ENCODE peak calls at places on chromosomes 16 and 17, in ten cellular contexts. One of them, this sample, is unnamed.

GRCh38 chr17:47728214-47728877 is 4.7 kb upstream of the TBX21 start:
- DNase-seq in SHP77: no peak
- DNase-seq in HFFc6: no peak
- DNase-seq in activated T-helper 1 cell treated with Interleukin-2 at 50 U/mL for 16 hours: no peak
- DNase-seq in Daoy: no peak
- DNase-seq in pulmonary artery endothelial cell: no peak
- DNase-seq in C1 segment of cervical spinal cord: no peak
- DNase-seq in memory B cell: no peak
- DNase-seq in activated B cell treated with CpG ODN at 0.5 μM for 24 hours: no peak
- DNase-seq in NCI-H1105 treated with DMSO at 0.1 percent for 48 hours: no peak
- DNase-seq in this sample: no peak

GRCh38 chr17:36939059-36939943 is 2.0 kb downstream of the LHX1 start:
- DNase-seq in NCI-H1105 treated with DMSO at 0.1 percent for 48 hours: no peak
- DNase-seq in pulmonary artery endothelial cell: no peak
- DNase-seq in Daoy: no peak
- DNase-seq in activated B cell treated with CpG ODN at 0.5 μM for 24 hours: no peak
- DNase-seq in HFFc6: no peak
- DNase-seq in SHP77: no peak
- DNase-seq in activated T-helper 1 cell treated with Interleukin-2 at 50 U/mL for 16 hours: no peak
- DNase-seq in memory B cell: no peak
- DNase-seq in C1 segment of cervical spinal cord: no peak
- DNase-seq in this sample: no peak

GRCh38 chr17:19728114-19728495 is 11.7 kb upstream of the SLC47A2 start:
- DNase-seq in C1 segment of cervical spinal cord: peak
- DNase-seq in memory B cell: no peak
- DNase-seq in pulmonary artery endothelial cell: peak
- DNase-seq in Daoy: peak
- DNase-seq in NCI-H1105 treated with DMSO at 0.1 percent for 48 hours: peak
- DNase-seq in activated B cell treated with CpG ODN at 0.5 μM for 24 hours: no peak
- DNase-seq in HFFc6: peak
- DNase-seq in SHP77: peak
- DNase-seq in activated T-helper 1 cell treated with Interleukin-2 at 50 U/mL for 16 hours: no peak
- DNase-seq in this sample: peak

GRCh38 chr16:61435356-61435755 is 600.9 kb downstream of the CDH8 start:
- DNase-seq in activated T-helper 1 cell treated with Interleukin-2 at 50 U/mL for 16 hours: no peak
- DNase-seq in SHP77: no peak
- DNase-seq in HFFc6: no peak
- DNase-seq in memory B cell: no peak
- DNase-seq in NCI-H1105 treated with DMSO at 0.1 percent for 48 hours: no peak
- DNase-seq in activated B cell treated with CpG ODN at 0.5 μM for 24 hours: no peak
- DNase-seq in pulmonary artery endothelial cell: no peak
- DNase-seq in C1 segment of cervical spinal cord: no peak
- DNase-seq in Daoy: no peak
- DNase-seq in this sample: no peak

GRCh38 chr17:50558955-50559614 is 1.4 kb upstream of the CACNA1G start:
- DNase-seq in Daoy: no peak
- DNase-seq in NCI-H1105 treated with DMSO at 0.1 percent for 48 hours: no peak
- DNase-seq in activated B cell treated with CpG ODN at 0.5 μM for 24 hours: no peak
- DNase-seq in pulmonary artery endothelial cell: no peak
- DNase-seq in memory B cell: no peak
- DNase-seq in C1 segment of cervical spinal cord: no peak
- DNase-seq in HFFc6: no peak
- DNase-seq in activated T-helper 1 cell treated with Interleukin-2 at 50 U/mL for 16 hours: no peak
- DNase-seq in SHP77: no peak
- DNase-seq in this sample: no peak

GRCh38 chr17:76277300-76278267 is 12.4 kb downstream of the UBALD2 start:
- DNase-seq in HFFc6: no peak
- DNase-seq in pulmonary artery endothelial cell: no peak
- DNase-seq in SHP77: no peak
- DNase-seq in memory B cell: no peak
- DNase-seq in Daoy: no peak
- DNase-seq in activated T-helper 1 cell treated with Interleukin-2 at 50 U/mL for 16 hours: no peak
- DNase-seq in activated B cell treated with CpG ODN at 0.5 μM for 24 hours: no peak
- DNase-seq in NCI-H1105 treated with DMSO at 0.1 percent for 48 hours: no peak
- DNase-seq in C1 segment of cervical spinal cord: no peak
- DNase-seq in this sample: no peak

GRCh38 chr17:62780273-62780672 is 27.8 kb downstream of the MARCHF10 start:
- DNase-seq in SHP77: peak
- DNase-seq in pulmonary artery endothelial cell: no peak
- DNase-seq in NCI-H1105 treated with DMSO at 0.1 percent for 48 hours: no peak
- DNase-seq in Daoy: peak
- DNase-seq in activated B cell treated with CpG ODN at 0.5 μM for 24 hours: no peak
- DNase-seq in memory B cell: no peak
- DNase-seq in activated T-helper 1 cell treated with Interleukin-2 at 50 U/mL for 16 hours: no peak
- DNase-seq in HFFc6: no peak
- DNase-seq in C1 segment of cervical spinal cord: no peak
- DNase-seq in this sample: no peak

GRCh38 chr17:80899402-80900268 is 92.0 kb upstream of the CHMP6 start:
- DNase-seq in SHP77: peak
- DNase-seq in activated B cell treated with CpG ODN at 0.5 μM for 24 hours: no peak
- DNase-seq in memory B cell: no peak
- DNase-seq in pulmonary artery endothelial cell: no peak
- DNase-seq in Daoy: peak
- DNase-seq in activated T-helper 1 cell treated with Interleukin-2 at 50 U/mL for 16 hours: peak
- DNase-seq in C1 segment of cervical spinal cord: no peak
- DNase-seq in NCI-H1105 treated with DMSO at 0.1 percent for 48 hours: no peak
- DNase-seq in HFFc6: no peak
- DNase-seq in this sample: peak

GRCh38 chr17:73249700-73250099 is 12.0 kb downstream of the CPSF4L start:
- DNase-seq in C1 segment of cervical spinal cord: no peak
- DNase-seq in Daoy: no peak
- DNase-seq in activated B cell treated with CpG ODN at 0.5 μM for 24 hours: no peak
- DNase-seq in NCI-H1105 treated with DMSO at 0.1 percent for 48 hours: peak
- DNase-seq in SHP77: no peak
- DNase-seq in activated T-helper 1 cell treated with Interleukin-2 at 50 U/mL for 16 hours: no peak
- DNase-seq in pulmonary artery endothelial cell: no peak
- DNase-seq in HFFc6: no peak
- DNase-seq in memory B cell: no peak
- DNase-seq in this sample: no peak